ENCODE peak calls at places on chromosomes 5 and 9, in six cellular contexts. X, Q, W, A, Y and B are unnamed samples.

GRCh38 chr5:38607396-38607795 is 51.0 kb upstream of the LIFR start:
- DNase-seq in X (no peak), Q (no peak), W (no peak), A (peak; percentile 97), Y (no peak), B (no peak)

GRCh38 chr5:125413861-125414260 is 667.4 kb upstream of the ZNF608 start:
- DNase-seq in X (no peak), Q (no peak), W (no peak), A (no peak), Y (no peak), B (no peak)

GRCh38 chr5:60102961-60103683 is 209.6 kb upstream of the PDE4D start:
- DNase-seq in X (no peak), Q (no peak), W (no peak), A (peak; percentile 78), Y (no peak), B (no peak)

GRCh38 chr5:175861337-175862130 is 9.8 kb upstream of the CPLX2 start:
- DNase-seq in X (no peak), Q (peak; percentile 42), W (peak; percentile 49), A (no peak), Y (peak; percentile 44), B (no peak)

GRCh38 chr9:130433168-130433946 is 11.4 kb upstream of the ASS1 start:
- DNase-seq in X (no peak), Q (peak; percentile 54), W (no peak), A (peak; percentile 62), Y (no peak), B (peak; percentile 68)

GRCh38 chr5:83426855-83427254 is 44.7 kb upstream of the VCAN start:
- DNase-seq in X (no peak), Q (no peak), W (no peak), A (no peak), Y (no peak), B (no peak)

GRCh38 chr5:84362061-84362720 is 22.5 kb downstream of the EDIL3 start:
- DNase-seq in X (no peak), Q (no peak), W (no peak), A (peak; percentile 34), Y (no peak), B (no peak)

GRCh38 chr5:148384389-148384756 is 615 bp downstream of the FBXO38 start:
- DNase-seq in X (no peak), Q (no peak), W (no peak), A (peak; percentile 12), Y (no peak), B (no peak)

GRCh38 chr9:23582836-23583235 is 243.2 kb downstream of the ELAVL2 start:
- DNase-seq in X (no peak), Q (no peak), W (no peak), A (peak; percentile 14), Y (no peak), B (no peak)

GRCh38 chr9:121598167-121599000 is 53.0 kb upstream of the DAB2IP start:
- DNase-seq in X (peak; percentile 85), Q (peak; percentile 30), W (no peak), A (peak; percentile 87), Y (peak; percentile 87), B (no peak)

GRCh38 chr9:5559659-5560058 is 49.3 kb downstream of the PDCD1LG2 start:
- DNase-seq in X (no peak), Q (no peak), W (no peak), A (no peak), Y (no peak), B (no peak)

GRCh38 chr9:137217276-137218211 is 4.5 kb downstream of the RNF208 start:
- DNase-seq in X (no peak), Q (no peak), W (no peak), A (no peak), Y (peak; percentile 82), B (peak; percentile 35)

GRCh38 chr5:80960531-80961375 is 590 bp downstream of the RASGRF2 start:
- DNase-seq in X (no peak), Q (peak; percentile 2), W (no peak), A (peak; percentile 46), Y (no peak), B (no peak)

GRCh38 chr9:83429229-83429628 is 109.0 kb downstream of the FRMD3 start:
- DNase-seq in X (no peak), Q (no peak), W (no peak), A (no peak), Y (no peak), B (no peak)

GRCh38 chr9:96006961-96007360 is 131.5 kb downstream of the ERCC6L2 start:
- DNase-seq in X (no peak), Q (no peak), W (no peak), A (peak; percentile 80), Y (no peak), B (no peak)